ENCODE peak calls at places on chromosomes 16 and 17, in eight cellular contexts. Y, P, R, Z, L, A, E and C are unnamed samples.
A peak's percentile ranks its signal among the peaks of the same experiment; 100 is the strongest.

GRCh38 chr17:7549401-7550055 is 670 bp downstream of the TNFSF12 start:
- DNase-seq in Y (no peak), P (no peak), R (no peak), Z (no peak), L (no peak), A (peak; percentile 70), E (peak; percentile 10), C (no peak)

GRCh38 chr16:11639925-11640899 is 28.0 kb upstream of the SNN start:
- DNase-seq in Y (peak; percentile 99), P (peak; percentile 92), R (peak; percentile 100), Z (peak; percentile 18), L (peak; percentile 77), A (no peak), E (peak; percentile 100), C (peak; percentile 98)

GRCh38 chr16:56773531-56773930 is 43.6 kb downstream of the NUP93 start:
- DNase-seq in Y (no peak), P (no peak), R (no peak), Z (no peak), L (no peak), A (no peak), E (no peak), C (no peak)

GRCh38 chr17:4444782-4445473 is 11.2 kb downstream of the SPNS3 start:
- DNase-seq in Y (peak; percentile 37), P (peak; percentile 89), R (no peak), Z (no peak), L (no peak), A (peak; percentile 78), E (no peak), C (no peak)

GRCh38 chr17:31415004-31415454 is 23.6 kb downstream of the RAB11FIP4 start:
- DNase-seq in Y (no peak), P (no peak), R (no peak), Z (no peak), L (peak; percentile 79), A (no peak), E (no peak), C (no peak)

GRCh38 chr17:17738901-17739300 is 57.6 kb downstream of the RAI1 start:
- DNase-seq in Y (peak; percentile 20), P (peak; percentile 76), R (no peak), Z (peak; percentile 27), L (no peak), A (peak; percentile 57), E (peak; percentile 32), C (no peak)

GRCh38 chr17:28366605-28367004 is 1.6 kb upstream of the SEBOX start:
- DNase-seq in Y (no peak), P (no peak), R (no peak), Z (no peak), L (peak; percentile 64), A (no peak), E (no peak), C (no peak)

GRCh38 chr16:929674-930073 is 41.1 kb downstream of the LMF1 start:
- DNase-seq in Y (no peak), P (no peak), R (no peak), Z (no peak), L (no peak), A (peak; percentile 7), E (no peak), C (no peak)

GRCh38 chr16:14606102-14606501 is 24.0 kb downstream of the PARN start:
- DNase-seq in Y (no peak), P (no peak), R (no peak), Z (no peak), L (no peak), A (no peak), E (no peak), C (no peak)

GRCh38 chr17:75404739-75405364 is 626 bp downstream of the GRB2 start:
- DNase-seq in Y (peak; percentile 22), P (peak; percentile 36), R (no peak), Z (peak; percentile 55), L (peak; percentile 82), A (peak; percentile 69), E (peak; percentile 74), C (no peak)

GRCh38 chr16:57799619-57800212 is 2.6 kb downstream of the KIFC3 start:
- DNase-seq in Y (no peak), P (no peak), R (no peak), Z (no peak), L (peak; percentile 81), A (peak; percentile 24), E (no peak), C (no peak)

GRCh38 chr17:71942626-71943025 is 178.2 kb upstream of the SOX9 start:
- DNase-seq in Y (no peak), P (peak; percentile 25), R (no peak), Z (no peak), L (no peak), A (peak; percentile 39), E (no peak), C (no peak)

GRCh38 chr17:74513987-74514631 is 17.2 kb downstream of the CD300LB start:
- DNase-seq in Y (peak; percentile 36), P (no peak), R (peak; percentile 50), Z (peak; percentile 31), L (peak; percentile 88), A (no peak), E (peak; percentile 79), C (peak; percentile 11)

GRCh38 chr17:63944736-63945499 is 12.8 kb upstream of the CD79B start:
- DNase-seq in Y (no peak), P (no peak), R (no peak), Z (no peak), L (no peak), A (no peak), E (no peak), C (no peak)

GRCh38 chr17:19719365-19720209 is 3.2 kb upstream of the SLC47A2 start:
- DNase-seq in Y (no peak), P (no peak), R (no peak), Z (no peak), L (peak; percentile 40), A (no peak), E (no peak), C (no peak)

GRCh38 chr16:76214856-76215255 is 62.3 kb upstream of the CNTNAP4 start:
- DNase-seq in Y (no peak), P (no peak), R (no peak), Z (no peak), L (no peak), A (no peak), E (no peak), C (no peak)

GRCh38 chr17:32894245-32894644 is 17.3 kb upstream of the MYO1D start:
- DNase-seq in Y (no peak), P (no peak), R (no peak), Z (no peak), L (no peak), A (no peak), E (no peak), C (no peak)

GRCh38 chr16:12079411-12079965 is 103.0 kb downstream of the SNX29 start:
- DNase-seq in Y (no peak), P (no peak), R (no peak), Z (no peak), L (no peak), A (peak; percentile 22), E (no peak), C (no peak)

GRCh38 chr17:27546624-27547300 is 84.2 kb upstream of the LGALS9 start:
- DNase-seq in Y (no peak), P (no peak), R (no peak), Z (no peak), L (no peak), A (no peak), E (no peak), C (no peak)

GRCh38 chr17:10790491-10791401 is 13.2 kb downstream of the TMEM238L start:
- DNase-seq in Y (no peak), P (no peak), R (no peak), Z (no peak), L (no peak), A (no peak), E (no peak), C (no peak)

GRCh38 chr17:65071861-65072260 is 15.3 kb upstream of the GNA13 start:
- DNase-seq in Y (no peak), P (no peak), R (peak; percentile 29), Z (no peak), L (no peak), A (no peak), E (no peak), C (no peak)

GRCh38 chr16:75019007-75019406 is 20.2 kb downstream of the ZNRF1 start:
- DNase-seq in Y (no peak), P (no peak), R (no peak), Z (no peak), L (no peak), A (no peak), E (no peak), C (no peak)

GRCh38 chr16:9885457-9885856 is 296.8 kb downstream of the GRIN2A start:
- DNase-seq in Y (no peak), P (no peak), R (no peak), Z (no peak), L (no peak), A (no peak), E (no peak), C (no peak)

GRCh38 chr16:77212736-77213541 is 13.7 kb downstream of the SYCE1L start:
- DNase-seq in Y (peak; percentile 44), P (peak; percentile 59), R (peak; percentile 39), Z (peak; percentile 62), L (peak; percentile 93), A (peak; percentile 79), E (peak; percentile 52), C (no peak)

GRCh38 chr17:44219126-44219635 is 294 bp downstream of the UBTF start:
- DNase-seq in Y (peak; percentile 79), P (peak; percentile 77), R (peak; percentile 67), Z (peak; percentile 54), L (peak; percentile 87), A (peak; percentile 82), E (peak; percentile 68), C (no peak)
- H3K4me3 ChIP-seq in Y (peak overlapping the region; percentile 37), P (peak overlapping the region; percentile 96), R (peak overlapping the region; percentile 65), Z (peak overlapping the region; percentile 52), L (peak overlapping the region; percentile 74), A (peak overlapping the region; percentile 95), E (peak overlapping the region; percentile 76), C (peak overlapping the region; percentile 90)

GRCh38 chr16:50841081-50841886 is 99.4 kb downstream of the CYLD start:
- DNase-seq in Y (peak; percentile 13), P (no peak), R (no peak), Z (no peak), L (peak; percentile 75), A (no peak), E (no peak), C (no peak)
- H3K4me3 ChIP-seq in Y (peak overlapping the region; percentile 14), P (peak overlapping the region; percentile 30), R (no peak overlapping the region), Z (no peak overlapping the region), L (peak overlapping the region; percentile 77), A (no peak overlapping the region), E (peak overlapping the region; percentile 55), C (peak overlapping the region; percentile 26)

DNA sequence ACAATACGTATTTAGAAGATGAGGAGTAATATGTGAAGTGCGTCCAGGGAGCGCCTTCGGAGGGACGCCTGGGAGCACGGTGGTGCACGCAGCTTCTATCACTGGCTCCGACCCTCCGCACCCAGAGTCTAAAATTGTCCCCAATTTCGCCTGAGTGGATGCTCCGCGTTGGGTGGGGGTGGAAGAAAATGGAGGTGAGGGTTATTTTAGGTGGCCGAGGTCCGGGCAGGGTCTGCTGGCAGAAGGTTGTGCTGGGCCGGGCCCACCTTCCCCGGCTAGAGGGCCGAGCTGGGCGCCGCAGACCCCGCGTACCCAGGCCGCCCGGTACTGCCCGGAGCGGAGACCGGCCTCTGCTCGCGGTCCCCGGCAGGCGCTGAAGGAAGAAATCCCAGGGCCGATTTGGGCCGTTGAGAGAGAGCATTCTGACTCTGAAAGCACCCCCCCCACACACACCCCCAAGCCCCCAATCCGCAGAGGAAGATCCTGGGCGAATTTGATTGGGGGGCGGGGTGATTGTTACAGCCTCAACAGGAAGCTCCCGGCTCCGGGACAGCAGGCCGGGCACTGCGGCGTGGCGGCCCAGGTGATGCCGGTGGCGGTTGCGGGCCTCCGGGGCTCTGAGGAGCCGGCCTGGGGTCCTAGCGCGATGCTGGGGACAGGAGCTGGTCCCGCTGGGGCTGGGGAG is 3.1 kb downstream of the BAHCC1 start:
- DNase-seq in Y (peak; percentile 75), P (peak; percentile 61), R (peak; percentile 62), Z (peak; percentile 51), L (peak; percentile 89), A (peak; percentile 74), E (peak; percentile 70), C (no peak)
- H3K4me3 ChIP-seq in Y (peak overlapping the region; percentile 49), P (peak overlapping the region; percentile 87), R (peak overlapping the region; percentile 57), Z (peak overlapping the region; percentile 76), L (peak overlapping the region; percentile 89), A (no peak overlapping the region), E (peak overlapping the region; percentile 82), C (peak overlapping the region; percentile 69)

GRCh38 chr17:62808576-62808970 is 459 bp upstream of the MARCHF10 start:
- DNase-seq in Y (no peak), P (no peak), R (no peak), Z (no peak), L (no peak), A (no peak), E (no peak), C (no peak)
- H3K4me3 ChIP-seq in Y (no peak overlapping the region), P (no peak overlapping the region), R (no peak overlapping the region), Z (no peak overlapping the region), L (no peak overlapping the region), A (no peak overlapping the region), E (no peak overlapping the region), C (no peak overlapping the region)